ENCODE peak calls at places on chromosomes 6 and 20, in eight cellular contexts. P, O, R, N, T, C, X and I are unnamed samples.

GRCh38 chr6:102402635-102403329 is 1009.3 kb downstream of the GRIK2 start:
- DNase-seq in R (no peak), X (no peak), C (no peak), T (no peak), N (no peak), P (no peak), O (no peak), I (no peak)

GRCh38 chr20:37880726-37881591 is 22.0 kb upstream of the VSTM2L start:
- DNase-seq in R (no peak), P (no peak), X (no peak), N (no peak), C (peak; percentile 85), O (no peak), T (peak; percentile 86), I (no peak)

GRCh38 chr20:5871720-5872410 is 78.5 kb downstream of the TRMT6 start:
- DNase-seq in X (no peak), O (no peak), R (no peak), P (no peak), N (no peak), T (no peak), C (no peak), I (no peak)

GRCh38 chr20:25048519-25048952 is 9.4 kb downstream of the ACSS1 start:
- DNase-seq in X (no peak), N (no peak), C (peak; percentile 59), T (no peak), R (no peak), O (no peak), P (no peak), I (peak; percentile 19)

GRCh38 chr20:32526125-32526524 is 59.0 kb downstream of the NOL4L start:
- DNase-seq in C (peak; percentile 18), N (no peak), P (no peak), O (no peak), R (no peak), X (no peak), T (no peak), I (no peak)

GRCh38 chr6:31771992-31772358 is 5.2 kb downstream of the VWA7 start:
- DNase-seq in O (no peak), N (no peak), T (no peak), X (no peak), R (no peak), P (no peak), C (no peak), I (no peak)

GRCh38 chr6:42026540-42026939 is 23.8 kb upstream of the TAF8 start:
- DNase-seq in N (no peak), O (no peak), C (no peak), X (no peak), P (no peak), T (no peak), R (no peak), I (peak; percentile 75)

GRCh38 chr6:1607557-1608221 is 2.0 kb upstream of the FOXC1 start:
- DNase-seq in R (no peak), N (no peak), X (no peak), T (no peak), P (no peak), C (peak; percentile 83), O (no peak), I (no peak)

GRCh38 chr6:131744888-131745287 is 34.1 kb upstream of the CTAGE9 start:
- DNase-seq in O (no peak), X (no peak), P (no peak), R (no peak), C (no peak), N (no peak), T (no peak), I (no peak)

GRCh38 chr20:47075263-47075662 is 180.6 kb downstream of the EYA2 start:
- DNase-seq in X (no peak), C (no peak), O (no peak), N (no peak), R (no peak), T (no peak), P (no peak), I (no peak)

GRCh38 chr20:10490706-10491105 is 55.6 kb downstream of the SLX4IP start:
- DNase-seq in X (no peak), N (no peak), T (no peak), O (no peak), C (no peak), R (peak; percentile 58), P (no peak), I (no peak)

GRCh38 chr20:16580127-16580526 is 6.9 kb upstream of the KIF16B start:
- DNase-seq in O (no peak), N (no peak), T (peak; percentile 20), P (no peak), R (peak; percentile 64), X (no peak), C (no peak), I (no peak)

GRCh38 chr6:44234101-44235090 is 11.0 kb downstream of the SLC29A1 start:
- DNase-seq in O (peak; percentile 71), N (peak; percentile 75), X (no peak), T (peak; percentile 90), R (peak; percentile 87), C (peak; percentile 81), P (no peak), I (no peak)

GRCh38 chr6:166274163-166274562 is 34.0 kb downstream of the PRR18 start:
- DNase-seq in R (no peak), N (no peak), X (no peak), P (no peak), O (no peak), T (no peak), C (no peak), I (no peak)

GRCh38 chr6:23454090-23454998 is 671.7 kb upstream of the NRSN1 start:
- DNase-seq in R (peak; percentile 24), X (peak; percentile 4), T (no peak), N (no peak), P (no peak), C (no peak), O (no peak), I (no peak)

GRCh38 chr20:52500150-52500549 is 308.6 kb upstream of the ZFP64 start:
- DNase-seq in R (no peak), O (no peak), P (no peak), X (no peak), C (no peak), T (no peak), N (no peak), I (no peak)

GRCh38 chr6:53582963-53583362 is 38.1 kb upstream of the GCLC start:
- DNase-seq in R (peak; percentile 16), T (no peak), O (no peak), C (no peak), X (no peak), P (no peak), N (no peak), I (no peak)

GRCh38 chr20:63585616-63586565 is 11.9 kb upstream of the HELZ2 start:
- DNase-seq in T (no peak), O (no peak), N (no peak), R (no peak), C (peak; percentile 52), P (no peak), X (no peak), I (no peak)

GRCh38 chr6:143980921-143981320 is 27.1 kb downstream of the PLAGL1 start:
- DNase-seq in T (no peak), O (no peak), X (no peak), R (no peak), N (no peak), C (no peak), P (no peak), I (no peak)
- TF ChIP-seq CTCF in T (no peak), O (no peak), X (no peak), R (no peak), N (no peak), C (no peak), P (no peak), I (no peak)

DNA sequence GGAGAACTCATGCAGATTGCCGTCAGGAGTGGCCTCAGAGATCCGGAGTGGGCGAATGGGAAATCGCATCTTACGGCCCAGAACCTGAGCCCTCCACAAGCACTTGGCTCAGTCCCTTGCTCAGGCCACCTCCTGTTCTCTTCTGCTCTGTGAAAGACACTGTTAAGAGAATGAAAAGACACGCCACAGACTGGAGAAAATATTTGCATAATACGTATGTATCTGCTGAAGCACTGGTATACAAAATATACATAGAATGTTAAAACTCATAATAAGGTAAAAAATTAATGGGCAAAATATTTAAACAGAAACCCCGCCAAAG is 838 bp upstream of the POM121L2 start:
- DNase-seq in P (no peak), X (no peak), T (no peak), N (no peak), C (no peak), O (no peak), R (no peak), I (no peak)
- TF ChIP-seq CTCF in P (no peak), X (peak; percentile 65), T (no peak), N (peak; percentile 1), C (no peak), O (no peak), R (no peak), I (no peak)

DNA sequence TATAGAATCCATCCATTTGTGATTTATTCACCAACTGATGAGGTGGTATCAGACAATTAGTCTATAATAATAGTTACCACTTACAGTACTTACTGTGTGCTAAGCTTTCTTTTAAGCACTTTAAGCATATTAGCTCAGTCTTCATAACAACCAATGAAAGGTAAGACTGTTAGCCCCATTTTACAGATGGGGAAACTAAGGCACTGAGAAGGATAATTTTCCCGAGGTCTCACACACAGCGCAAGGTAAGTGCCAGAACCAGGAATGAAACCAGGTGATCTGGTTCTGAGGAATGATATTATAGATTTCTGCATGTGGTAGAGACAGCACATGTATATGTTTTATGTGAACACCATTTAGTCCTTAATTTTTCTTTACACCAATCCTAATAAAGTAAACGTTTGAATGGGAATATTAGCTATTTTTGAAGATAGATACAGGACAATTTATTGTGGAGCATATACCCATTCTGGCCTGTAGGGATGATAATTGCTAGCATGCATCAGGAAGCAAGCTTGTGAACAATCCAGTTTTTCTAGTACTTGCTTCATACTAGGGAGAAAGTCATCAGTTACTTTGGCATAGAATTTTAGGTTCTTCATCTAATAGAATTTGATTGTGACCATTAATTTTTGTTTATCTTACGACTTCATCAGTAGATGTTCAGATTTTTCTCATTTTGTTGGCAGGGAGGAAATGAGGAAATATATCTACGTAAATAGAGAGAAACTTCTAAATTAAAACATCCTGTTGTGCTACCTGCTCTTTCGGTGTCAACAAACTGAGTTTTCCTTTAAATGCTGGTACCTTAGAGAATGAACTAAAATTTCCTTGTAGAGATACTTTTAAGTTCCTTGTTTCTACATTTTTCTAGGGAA is 3.0 kb downstream of the YWHAB start:
- DNase-seq in N (peak; percentile 26), R (peak; percentile 51), X (no peak), T (no peak), P (no peak), C (no peak), O (no peak), I (no peak)
- TF ChIP-seq CTCF in N (peak; percentile 44), R (peak; percentile 45), X (no peak), T (no peak), P (peak; percentile 25), C (peak; percentile 6), O (no peak), I (peak; percentile 50)

DNA sequence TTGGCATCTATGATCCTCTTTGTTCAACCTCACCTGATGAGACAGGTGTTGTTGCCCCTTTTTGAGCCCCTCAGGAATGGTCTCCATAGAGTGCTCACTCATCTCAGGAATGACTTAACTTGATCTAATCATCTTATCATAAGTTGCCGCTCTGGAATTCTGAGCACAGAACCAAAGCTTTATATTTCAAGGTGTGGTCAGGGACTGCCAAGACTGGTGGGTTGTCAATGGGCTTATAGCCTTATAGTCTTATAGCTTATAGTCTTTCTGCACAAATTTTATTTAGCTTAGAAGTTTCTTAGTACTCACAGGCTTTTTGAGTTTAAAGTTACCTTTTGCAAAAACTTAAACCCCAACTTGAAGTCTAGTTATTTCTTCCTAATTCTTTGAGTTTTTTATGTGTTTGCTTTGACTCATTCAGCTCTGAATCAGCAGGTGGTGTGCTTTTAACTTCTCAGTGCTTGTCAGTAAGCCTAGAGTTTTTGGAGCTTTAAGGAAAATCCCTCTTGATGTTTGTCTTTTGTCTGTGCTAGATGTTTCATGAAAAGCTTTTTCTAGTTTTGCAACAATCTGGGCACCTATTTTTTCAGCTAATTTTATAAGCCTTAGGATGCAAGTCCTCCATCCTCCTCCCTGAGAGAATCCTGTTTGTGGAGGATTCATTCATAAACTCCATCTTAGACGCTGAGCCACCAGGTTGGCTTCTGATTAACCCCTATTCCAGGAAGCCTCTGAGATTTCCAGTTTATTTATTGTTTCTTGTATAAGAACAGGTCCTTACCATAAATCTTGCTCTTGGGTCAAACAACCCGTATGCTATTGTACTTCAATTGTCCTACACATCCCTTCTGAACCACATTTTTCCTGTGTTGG is 72.3 kb upstream of the SSTR4 start:
- DNase-seq in P (no peak), R (peak; percentile 68), N (no peak), O (no peak), C (no peak), T (no peak), X (no peak), I (no peak)
- TF ChIP-seq CTCF in P (no peak), R (no peak), N (no peak), O (no peak), C (no peak), T (no peak), X (no peak), I (no peak)